ENCODE peak calls at places on chromosomes 6 and 20, in seven cellular contexts. U is dorsolateral prefrontal cortex, Y is heart right ventricle, M is AG09309, J is OCI-LY7, P is psoas muscle, W is upper lobe of left lung. G is an unnamed sample.

GRCh38 chr6:15441215-15441868 is 195.5 kb downstream of the JARID2 start:
- DNase-seq in W (no peak), J (peak; percentile 59), P (no peak), U (no peak), M (peak; percentile 54), Y (peak; percentile 56), G (peak; percentile 39)

GRCh38 chr20:57651977-57652864 is 32.0 kb upstream of the ZBP1 start:
- DNase-seq in Y (peak; percentile 2), W (peak; percentile 80), J (no peak), U (peak; percentile 18), M (no peak), P (no peak), G (peak; percentile 9)

GRCh38 chr6:148508401-148509151 is 165.9 kb downstream of the SASH1 start:
- DNase-seq in Y (no peak), W (no peak), U (no peak), P (no peak), M (no peak), J (no peak), G (no peak)

GRCh38 chr6:102204336-102204735 is 810.8 kb downstream of the GRIK2 start:
- DNase-seq in U (no peak), Y (no peak), W (no peak), J (no peak), P (no peak), M (no peak), G (no peak)

GRCh38 chr6:125859691-125860210 is 69.0 kb downstream of the NCOA7 start:
- DNase-seq in U (no peak), P (no peak), J (no peak), M (no peak), Y (no peak), W (no peak), G (no peak)

GRCh38 chr6:16436550-16436949 is 198.2 kb downstream of the GMPR start:
- DNase-seq in M (no peak), Y (no peak), J (no peak), P (no peak), W (no peak), U (no peak), G (no peak)

GRCh38 chr20:35318502-35319157 is 26.4 kb upstream of the FAM83C start:
- DNase-seq in P (peak; percentile 59), J (no peak), M (no peak), W (no peak), Y (peak; percentile 23), U (no peak), G (peak; percentile 81)

GRCh38 chr6:79461205-79461604 is 76.0 kb downstream of the LCA5 start:
- DNase-seq in J (no peak), Y (no peak), U (no peak), W (no peak), P (no peak), M (no peak), G (peak; percentile 20)

GRCh38 chr6:155374681-155375080 is 60.4 kb upstream of the TFB1M start:
- DNase-seq in Y (no peak), M (no peak), J (no peak), U (no peak), W (no peak), P (no peak), G (no peak)

GRCh38 chr20:62352402-62353288 is 14.5 kb downstream of the LAMA5 start:
- DNase-seq in Y (peak; percentile 82), M (no peak), U (peak; percentile 50), P (peak; percentile 91), W (peak; percentile 88), J (no peak), G (no peak)
- TF ChIP-seq CTCF in Y (peak; percentile 25), M (peak; percentile 14), U (peak; percentile 58), P (peak; percentile 38), W (peak; percentile 7), J (no peak), G (no peak)

GRCh38 chr20:61599061-61599930 is 347.2 kb downstream of the CDH4 start:
- DNase-seq in Y (no peak), W (no peak), J (no peak), P (no peak), U (no peak), M (no peak), G (no peak)
- TF ChIP-seq CTCF in Y (no peak), W (no peak), J (peak; percentile 38), P (no peak), U (no peak), M (peak; percentile 11), G (no peak)

DNA sequence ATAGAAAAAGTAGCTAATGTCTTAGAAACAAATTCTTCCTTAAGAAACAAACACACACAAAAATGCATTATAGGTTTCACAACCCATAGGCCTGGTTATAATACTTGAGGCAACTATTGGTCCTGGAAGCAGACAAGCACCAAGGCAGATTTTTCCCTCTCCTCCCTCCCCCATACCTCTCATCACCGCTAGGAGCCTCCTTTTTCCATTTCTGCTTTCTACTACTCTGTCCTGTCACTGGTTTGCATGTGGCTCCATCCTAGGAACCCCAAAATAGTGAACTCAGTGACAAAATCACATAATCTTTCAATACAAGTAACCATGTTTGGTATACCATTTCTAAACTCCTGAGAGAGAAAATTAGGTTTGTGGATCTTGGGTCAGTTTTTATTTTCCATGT is 66.1 kb downstream of the HMGCLL1 start:
- DNase-seq in Y (no peak), J (no peak), U (no peak), P (no peak), W (no peak), M (no peak), G (no peak)
- TF ChIP-seq CTCF in Y (no peak), J (peak; percentile 24), U (no peak), P (no peak), W (no peak), M (peak; percentile 16), G (no peak)

GRCh38 chr20:3233991-3234498 is 4.9 kb downstream of the SLC4A11 start:
- DNase-seq in M (no peak), U (no peak), Y (no peak), P (no peak), J (no peak), W (peak; percentile 74), G (no peak)

GRCh38 chr20:3229798-3230197 is 9.2 kb downstream of the SLC4A11 start:
- DNase-seq in J (no peak), W (no peak), U (no peak), Y (no peak), P (no peak), M (no peak), G (no peak)

GRCh38 chr20:3233131-3233990 is 5.6 kb downstream of the SLC4A11 start:
- DNase-seq in M (no peak), J (no peak), Y (no peak), P (no peak), W (no peak), U (no peak), G (no peak)

GRCh38 chr20:3231116-3231515 is 7.9 kb downstream of the SLC4A11 start:
- DNase-seq in U (no peak), P (no peak), J (no peak), M (no peak), Y (no peak), W (peak; percentile 78), G (no peak)

DNA sequence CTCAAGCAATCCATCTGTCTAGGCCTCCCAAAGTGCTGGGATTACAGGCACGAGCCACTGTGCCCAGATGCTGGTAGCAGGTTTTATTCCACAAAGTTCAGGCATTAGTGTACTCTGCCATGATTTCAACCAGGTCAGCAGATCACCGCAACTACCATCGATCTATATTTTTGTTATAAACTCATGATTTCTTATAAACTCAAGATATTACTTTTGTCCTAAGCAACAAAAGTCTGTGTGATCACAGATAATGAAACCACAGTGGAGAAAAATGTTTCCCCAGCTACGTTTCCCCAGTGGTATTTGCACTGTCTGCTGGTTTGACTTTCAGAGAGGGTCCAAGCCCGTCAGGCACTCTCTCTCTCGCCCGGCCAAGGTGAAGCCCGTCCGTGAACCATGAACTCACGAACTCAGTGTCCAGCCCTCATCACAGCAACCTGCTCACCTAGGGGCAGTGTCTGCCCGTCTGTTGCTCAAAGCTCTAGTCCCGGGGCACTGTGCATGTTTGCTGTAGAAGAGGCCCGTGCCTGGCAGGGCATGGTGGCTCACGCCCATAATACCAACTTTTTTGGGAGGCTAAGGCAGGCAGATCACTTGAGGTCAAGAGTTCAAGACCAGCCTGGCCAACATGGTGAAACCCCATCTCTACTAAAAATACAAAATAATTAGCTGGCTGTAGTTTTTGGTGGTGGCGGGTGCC is 7.0 kb downstream of the SLC4A11 start:
- DNase-seq in W (no peak), Y (no peak), J (no peak), P (no peak), M (no peak), U (no peak), G (no peak)
- TF ChIP-seq CTCF in W (no peak), Y (no peak), J (no peak), P (no peak), M (no peak), U (no peak), G (no peak)

GRCh38 chr6:30555428-30556005 is 772 bp downstream of the GNL1 start:
- DNase-seq in M (no peak), P (peak; percentile 52), U (peak; percentile 34), W (peak; percentile 90), J (peak; percentile 44), Y (peak; percentile 52), G (peak; percentile 21)
- TF ChIP-seq CTCF in M (no peak), P (no peak), U (no peak), W (no peak), J (peak; percentile 30), Y (no peak), G (no peak)

GRCh38 chr6:87791029-87791428 is 89.0 kb upstream of the AKIRIN2 start:
- DNase-seq in M (no peak), P (no peak), U (no peak), Y (no peak), W (no peak), J (no peak), G (no peak)

GRCh38 chr6:87791982-87792381 is 89.9 kb upstream of the AKIRIN2 start:
- DNase-seq in U (no peak), M (no peak), J (no peak), P (no peak), W (no peak), Y (no peak), G (no peak)

GRCh38 chr6:87794922-87795885 is 93.2 kb upstream of the AKIRIN2 start:
- DNase-seq in J (no peak), P (no peak), M (no peak), W (no peak), U (no peak), Y (no peak), G (no peak)

GRCh38 chr6:87791485-87791884 is 89.5 kb upstream of the AKIRIN2 start:
- DNase-seq in J (peak; percentile 49), P (no peak), M (no peak), Y (no peak), U (no peak), W (no peak), G (no peak)

DNA sequence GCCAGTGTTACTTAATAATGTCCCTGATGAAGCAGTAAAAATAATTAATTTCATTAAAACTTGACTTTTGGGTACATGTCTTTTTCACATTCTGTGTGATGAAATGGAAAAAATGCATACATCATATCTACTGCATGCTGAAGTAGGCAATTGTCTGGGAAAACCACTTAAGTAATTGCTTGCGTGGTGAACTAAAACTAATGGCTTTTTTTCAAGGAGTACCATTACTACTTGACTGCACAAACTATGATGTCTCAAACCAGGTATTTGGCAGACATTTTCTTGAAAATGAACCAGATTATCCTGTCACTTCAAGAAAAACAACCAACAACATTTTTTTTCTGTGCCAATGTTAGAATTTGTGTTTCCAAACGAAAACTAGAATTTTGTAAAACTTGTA is 91.3 kb upstream of the AKIRIN2 start:
- DNase-seq in U (no peak), P (no peak), M (no peak), W (no peak), Y (no peak), J (no peak), G (no peak)
- TF ChIP-seq CTCF in U (no peak), P (no peak), M (no peak), W (no peak), Y (no peak), J (no peak), G (no peak)

GRCh38 chr6:5950448-5950847 is 56.3 kb downstream of the NRN1 start:
- DNase-seq in Y (peak; percentile 19), M (no peak), J (peak; percentile 44), P (no peak), W (no peak), U (no peak), G (peak; percentile 10)
- TF ChIP-seq CTCF in Y (peak; percentile 65), M (peak; percentile 37), J (peak; percentile 85), P (peak; percentile 29), W (no peak), U (peak; percentile 40), G (no peak)

G was measured in Calu3.